ENCODE peak calls at places on chromosome 19, in six cellular contexts. One of them, this sample, is unnamed. For H3K27me3, the result is how much of the 10 kb centered on the place peaks cover.

GRCh38 chr19:45069056-45069455 is 7.2 kb downstream of the ZNF296 start:
- DNase-seq in neural progenitor cell: peak
- DNase-seq in HCT116: no peak
- DNase-seq in GM23338: peak
- DNase-seq in SK-N-SH: peak
- DNase-seq in PC-3: peak
- DNase-seq in this sample: peak

GRCh38 chr19:17579523-17580244 is 24.2 kb downstream of the COLGALT1 start:
- DNase-seq in neural progenitor cell: peak
- DNase-seq in HCT116: peak
- DNase-seq in GM23338: peak
- DNase-seq in SK-N-SH: peak
- DNase-seq in PC-3: peak
- DNase-seq in this sample: peak

GRCh38 chr19:3984908-3985642 is at the start of gene EEF2:
- DNase-seq in neural progenitor cell: peak
- DNase-seq in HCT116: peak
- DNase-seq in GM23338: peak
- DNase-seq in SK-N-SH: peak
- DNase-seq in PC-3: peak
- DNase-seq in this sample: peak

GRCh38 chr19:7787141-7787540 is 24.1 kb downstream of the CLEC4M start:
- DNase-seq in neural progenitor cell: no peak
- DNase-seq in HCT116: no peak
- DNase-seq in GM23338: peak
- DNase-seq in SK-N-SH: no peak
- DNase-seq in PC-3: no peak
- DNase-seq in this sample: no peak

GRCh38 chr19:44988896-44989563 is 12.2 kb upstream of the RELB start:
- DNase-seq in neural progenitor cell: peak
- DNase-seq in HCT116: peak
- DNase-seq in GM23338: peak
- DNase-seq in SK-N-SH: peak
- DNase-seq in PC-3: peak
- DNase-seq in this sample: peak

GRCh38 chr19:8367327-8368001 is 3.5 kb downstream of the ANGPTL4 start:
- DNase-seq in neural progenitor cell: peak
- DNase-seq in HCT116: no peak
- DNase-seq in GM23338: peak
- DNase-seq in SK-N-SH: peak
- DNase-seq in PC-3: peak
- DNase-seq in this sample: peak

GRCh38 chr19:8361921-8362793 is 1.8 kb upstream of the ANGPTL4 start:
- DNase-seq in neural progenitor cell: no peak
- DNase-seq in HCT116: peak
- DNase-seq in GM23338: no peak
- DNase-seq in SK-N-SH: peak
- DNase-seq in PC-3: peak
- DNase-seq in this sample: peak

GRCh38 chr19:49558591-49558990 is 21.8 kb downstream of the NOSIP start:
- DNase-seq in neural progenitor cell: no peak
- DNase-seq in HCT116: no peak
- DNase-seq in GM23338: no peak
- DNase-seq in SK-N-SH: no peak
- DNase-seq in PC-3: no peak
- DNase-seq in this sample: no peak

GRCh38 chr19:18612772-18613588 is at the start of gene TMEM59L:
- DNase-seq in neural progenitor cell: peak
- DNase-seq in HCT116: no peak
- DNase-seq in GM23338: peak
- DNase-seq in SK-N-SH: peak
- DNase-seq in PC-3: no peak
- DNase-seq in this sample: peak

GRCh38 chr19:498591-498950 is 2.3 kb downstream of the MADCAM1 start:
- DNase-seq in neural progenitor cell: no peak
- DNase-seq in HCT116: no peak
- DNase-seq in GM23338: no peak
- DNase-seq in SK-N-SH: peak
- DNase-seq in PC-3: no peak
- DNase-seq in this sample: no peak

GRCh38 chr19:4233282-4233853 is 4.0 kb downstream of the EBI3 start:
- DNase-seq in neural progenitor cell: peak
- DNase-seq in HCT116: peak
- DNase-seq in GM23338: peak
- DNase-seq in SK-N-SH: peak
- DNase-seq in PC-3: peak
- DNase-seq in this sample: peak

GRCh38 chr19:2756477-2756876 is 16.7 kb upstream of the SLC39A3 start:
- DNase-seq in neural progenitor cell: no peak
- DNase-seq in HCT116: no peak
- DNase-seq in GM23338: no peak
- DNase-seq in SK-N-SH: no peak
- DNase-seq in PC-3: no peak
- DNase-seq in this sample: no peak

GRCh38 chr19:19540707-19541515 is 2.8 kb downstream of the CILP2 start:
- DNase-seq in neural progenitor cell: peak
- DNase-seq in HCT116: peak
- DNase-seq in GM23338: peak
- DNase-seq in SK-N-SH: peak
- DNase-seq in PC-3: peak
- DNase-seq in this sample: peak

GRCh38 chr19:33679696-33680095 is 57.9 kb downstream of the CHST8 start:
- DNase-seq in neural progenitor cell: no peak
- DNase-seq in HCT116: no peak
- DNase-seq in GM23338: no peak
- DNase-seq in SK-N-SH: no peak
- DNase-seq in PC-3: no peak
- DNase-seq in this sample: no peak

GRCh38 chr19:33676999-33677665 is 55.4 kb downstream of the CHST8 start:
- DNase-seq in neural progenitor cell: no peak
- DNase-seq in HCT116: no peak
- DNase-seq in GM23338: no peak
- DNase-seq in SK-N-SH: peak
- DNase-seq in PC-3: no peak
- DNase-seq in this sample: no peak

GRCh38 chr19:33681081-33681680 is 59.4 kb downstream of the CHST8 start:
- DNase-seq in neural progenitor cell: no peak
- DNase-seq in HCT116: no peak
- DNase-seq in GM23338: no peak
- DNase-seq in SK-N-SH: no peak
- DNase-seq in PC-3: no peak
- DNase-seq in this sample: no peak

GRCh38 chr19:33677745-33678426 is 56.1 kb downstream of the CHST8 start:
- DNase-seq in neural progenitor cell: peak
- DNase-seq in HCT116: no peak
- DNase-seq in GM23338: peak
- DNase-seq in SK-N-SH: no peak
- DNase-seq in PC-3: peak
- DNase-seq in this sample: no peak

DNA sequence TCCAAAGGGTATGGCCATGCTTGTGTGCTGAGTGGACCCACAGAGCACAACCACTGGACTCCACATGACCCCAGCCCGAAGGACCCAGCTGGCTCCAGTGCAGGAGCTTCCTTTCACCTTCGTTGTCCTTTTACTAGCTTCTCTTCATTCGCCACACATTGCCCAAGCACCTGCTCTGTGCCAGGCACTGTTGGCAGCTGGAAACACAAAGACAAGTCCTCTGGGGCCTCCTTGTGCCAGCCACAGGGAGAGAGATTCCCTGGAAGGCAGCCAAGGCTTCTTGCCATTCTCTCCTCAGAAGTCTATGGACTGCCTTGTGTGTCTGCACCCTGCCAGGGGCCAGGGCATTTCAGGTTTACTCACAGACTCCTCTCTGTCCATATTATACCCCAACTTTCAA is 57.0 kb downstream of the CHST8 start:
- DNase-seq in neural progenitor cell: no peak
- DNase-seq in HCT116: no peak
- DNase-seq in GM23338: no peak
- DNase-seq in SK-N-SH: peak
- DNase-seq in PC-3: no peak
- DNase-seq in this sample: no peak
- TF ChIP-seq EZH2phosphoT487 in neural progenitor cell: no peak
- TF ChIP-seq EZH2phosphoT487 in HCT116: no peak
- TF ChIP-seq EZH2phosphoT487 in GM23338: no peak
- TF ChIP-seq EZH2phosphoT487 in SK-N-SH: no peak
- TF ChIP-seq EZH2phosphoT487 in PC-3: no peak
- TF ChIP-seq EZH2phosphoT487 in this sample: no peak

DNA sequence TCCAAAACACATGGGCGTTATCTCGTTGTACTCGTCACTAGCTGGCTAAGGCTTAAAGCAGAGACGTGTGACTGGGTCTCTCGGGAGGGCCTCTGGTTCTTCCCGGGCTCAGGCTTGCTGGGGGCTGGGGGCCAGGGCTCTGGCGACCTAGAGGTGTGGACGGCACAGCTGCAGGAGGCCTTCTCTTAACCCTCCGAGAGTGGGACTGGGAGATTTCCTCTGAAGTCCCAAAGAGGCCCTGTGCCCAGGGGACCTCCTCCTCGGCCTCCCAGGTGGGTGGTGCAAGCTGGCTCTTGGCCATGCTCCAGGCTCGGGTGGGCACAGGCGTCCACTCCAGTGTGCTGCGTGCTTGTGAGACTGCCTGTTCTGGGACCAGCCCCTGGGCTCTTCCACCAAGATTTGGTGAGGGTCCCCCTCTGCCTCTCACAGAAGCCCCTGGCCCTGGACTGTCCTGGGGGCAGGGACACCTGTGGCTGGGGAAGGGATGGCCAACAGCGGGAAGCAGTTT is 2.2 kb downstream of the CAPS start:
- DNase-seq in neural progenitor cell: no peak
- DNase-seq in HCT116: no peak
- DNase-seq in GM23338: no peak
- DNase-seq in SK-N-SH: no peak
- DNase-seq in PC-3: no peak
- DNase-seq in this sample: no peak
- H3K4me2 ChIP-seq in neural progenitor cell: no peak
- H3K4me2 ChIP-seq in HCT116: no peak
- H3K4me2 ChIP-seq in GM23338: no peak
- H3K4me2 ChIP-seq in SK-N-SH: no peak
- H3K4me2 ChIP-seq in PC-3: peak
- H3K4me2 ChIP-seq in this sample: no peak

GRCh38 chr19:35859414-35859813 is 2.7 kb downstream of the KIRREL2 start:
- DNase-seq in neural progenitor cell: no peak
- DNase-seq in HCT116: no peak
- DNase-seq in GM23338: no peak
- DNase-seq in SK-N-SH: no peak
- DNase-seq in PC-3: no peak
- DNase-seq in this sample: no peak

GRCh38 chr19:35856546-35857149 is at the start of gene KIRREL2:
- DNase-seq in neural progenitor cell: peak
- DNase-seq in HCT116: no peak
- DNase-seq in GM23338: peak
- DNase-seq in SK-N-SH: peak
- DNase-seq in PC-3: no peak
- DNase-seq in this sample: no peak

GRCh38 chr19:35858311-35858710 is 1.6 kb downstream of the KIRREL2 start:
- DNase-seq in neural progenitor cell: no peak
- DNase-seq in HCT116: no peak
- DNase-seq in GM23338: no peak
- DNase-seq in SK-N-SH: no peak
- DNase-seq in PC-3: no peak
- DNase-seq in this sample: no peak

GRCh38 chr19:35853038-35853756 is 893 bp upstream of the NPHS1 start:
- DNase-seq in neural progenitor cell: no peak
- DNase-seq in HCT116: no peak
- DNase-seq in GM23338: no peak
- DNase-seq in SK-N-SH: no peak
- DNase-seq in PC-3: no peak
- DNase-seq in this sample: no peak

GRCh38 chr19:35856001-35856400 is 710 bp upstream of the KIRREL2 start:
- DNase-seq in neural progenitor cell: peak
- DNase-seq in HCT116: no peak
- DNase-seq in GM23338: peak
- DNase-seq in SK-N-SH: peak
- DNase-seq in PC-3: no peak
- DNase-seq in this sample: no peak
- H3K27me3 ChIP-seq in neural progenitor cell: half or more
- H3K27me3 ChIP-seq in HCT116: under half
- H3K27me3 ChIP-seq in GM23338: half or more
- H3K27me3 ChIP-seq in SK-N-SH: under half
- H3K27me3 ChIP-seq in PC-3: under half
- H3K27me3 ChIP-seq in this sample: half or more

GRCh38 chr19:54208784-54209057 is 8.1 kb downstream of the RPS9 start:
- DNase-seq in neural progenitor cell: no peak
- DNase-seq in HCT116: no peak
- DNase-seq in GM23338: peak
- DNase-seq in SK-N-SH: no peak
- DNase-seq in PC-3: peak
- DNase-seq in this sample: no peak

GRCh38 chr19:54209058-54209747 is 8.5 kb downstream of the RPS9 start:
- DNase-seq in neural progenitor cell: no peak
- DNase-seq in HCT116: no peak
- DNase-seq in GM23338: peak
- DNase-seq in SK-N-SH: peak
- DNase-seq in PC-3: peak
- DNase-seq in this sample: no peak

GRCh38 chr19:54211214-54211613 is 10.6 kb downstream of the RPS9 start:
- DNase-seq in neural progenitor cell: no peak
- DNase-seq in HCT116: no peak
- DNase-seq in GM23338: no peak
- DNase-seq in SK-N-SH: peak
- DNase-seq in PC-3: no peak
- DNase-seq in this sample: no peak

GRCh38 chr19:54207908-54208783 is 7.5 kb downstream of the RPS9 start:
- DNase-seq in neural progenitor cell: no peak
- DNase-seq in HCT116: no peak
- DNase-seq in GM23338: no peak
- DNase-seq in SK-N-SH: no peak
- DNase-seq in PC-3: peak
- DNase-seq in this sample: peak

GRCh38 chr19:54209748-54210494 is 9.3 kb downstream of the RPS9 start:
- DNase-seq in neural progenitor cell: no peak
- DNase-seq in HCT116: peak
- DNase-seq in GM23338: no peak
- DNase-seq in SK-N-SH: peak
- DNase-seq in PC-3: peak
- DNase-seq in this sample: peak
- TF ChIP-seq EZH2phosphoT487 in neural progenitor cell: no peak
- TF ChIP-seq EZH2phosphoT487 in HCT116: no peak
- TF ChIP-seq EZH2phosphoT487 in GM23338: no peak
- TF ChIP-seq EZH2phosphoT487 in SK-N-SH: no peak
- TF ChIP-seq EZH2phosphoT487 in PC-3: no peak
- TF ChIP-seq EZH2phosphoT487 in this sample: no peak

GRCh38 chr19:21022996-21023395 is 2.5 kb downstream of the ZNF430 start:
- DNase-seq in neural progenitor cell: no peak
- DNase-seq in HCT116: peak
- DNase-seq in GM23338: no peak
- DNase-seq in SK-N-SH: no peak
- DNase-seq in PC-3: peak
- DNase-seq in this sample: peak
- H3K4me2 ChIP-seq in neural progenitor cell: no peak
- H3K4me2 ChIP-seq in HCT116: peak
- H3K4me2 ChIP-seq in GM23338: no peak
- H3K4me2 ChIP-seq in SK-N-SH: peak
- H3K4me2 ChIP-seq in PC-3: peak
- H3K4me2 ChIP-seq in this sample: peak